ENCODE peak calls at places on chromosome 18, in six cellular contexts. One of them, this sample, is unnamed.

GRCh38 chr18:9001209-9001608 is 101.3 kb upstream of the NDUFV2 start:
- DNase-seq in T-helper 1 cell: no peak
- DNase-seq in right atrium auricular region: no peak
- DNase-seq in naive B cell: no peak
- DNase-seq in H54: no peak
- DNase-seq in aorta: no peak
- DNase-seq in this sample: no peak

GRCh38 chr18:22171839-22172582 is 2.6 kb downstream of the GATA6 start:
- DNase-seq in T-helper 1 cell: no peak
- DNase-seq in right atrium auricular region: no peak
- DNase-seq in naive B cell: no peak
- DNase-seq in H54: no peak
- DNase-seq in aorta: no peak
- DNase-seq in this sample: no peak

GRCh38 chr18:47978141-47978540 is 47.7 kb upstream of the SMAD2 start:
- DNase-seq in T-helper 1 cell: no peak
- DNase-seq in right atrium auricular region: no peak
- DNase-seq in naive B cell: no peak
- DNase-seq in H54: no peak
- DNase-seq in aorta: no peak
- DNase-seq in this sample: no peak

GRCh38 chr18:30811580-30811979 is 231.0 kb downstream of the DSC3 start:
- DNase-seq in T-helper 1 cell: no peak
- DNase-seq in right atrium auricular region: no peak
- DNase-seq in naive B cell: no peak
- DNase-seq in H54: no peak
- DNase-seq in aorta: no peak
- DNase-seq in this sample: no peak

GRCh38 chr18:66342577-66342976 is 261.3 kb downstream of the CDH19 start:
- DNase-seq in T-helper 1 cell: no peak
- DNase-seq in right atrium auricular region: no peak
- DNase-seq in naive B cell: no peak
- DNase-seq in H54: no peak
- DNase-seq in aorta: no peak
- DNase-seq in this sample: no peak

GRCh38 chr18:56233595-56233994 is 404.8 kb downstream of the TXNL1 start:
- DNase-seq in T-helper 1 cell: no peak
- DNase-seq in right atrium auricular region: no peak
- DNase-seq in naive B cell: no peak
- DNase-seq in H54: peak
- DNase-seq in aorta: peak
- DNase-seq in this sample: no peak

GRCh38 chr18:22452226-22452668 is 34.5 kb upstream of the CTAGE1 start:
- DNase-seq in T-helper 1 cell: no peak
- DNase-seq in right atrium auricular region: no peak
- DNase-seq in naive B cell: no peak
- DNase-seq in H54: no peak
- DNase-seq in aorta: no peak
- DNase-seq in this sample: no peak

GRCh38 chr18:53586923-53587322 is 637.5 kb downstream of the MBD2 start:
- DNase-seq in T-helper 1 cell: no peak
- DNase-seq in right atrium auricular region: no peak
- DNase-seq in naive B cell: no peak
- DNase-seq in H54: no peak
- DNase-seq in aorta: no peak
- DNase-seq in this sample: no peak

GRCh38 chr18:33440011-33440383 is 524 bp downstream of the CCDC178 start:
- DNase-seq in T-helper 1 cell: no peak
- DNase-seq in right atrium auricular region: no peak
- DNase-seq in naive B cell: no peak
- DNase-seq in H54: no peak
- DNase-seq in aorta: peak
- DNase-seq in this sample: no peak

GRCh38 chr18:70422061-70422965 is 133.5 kb downstream of the SOCS6 start:
- DNase-seq in T-helper 1 cell: no peak
- DNase-seq in right atrium auricular region: peak
- DNase-seq in naive B cell: no peak
- DNase-seq in H54: peak
- DNase-seq in aorta: peak
- DNase-seq in this sample: no peak